ENCODE peak calls at places on chromosomes 5 and 9, in four cellular contexts. N, Y, F and J are unnamed samples.
A peak's percentile ranks its signal among the peaks of the same experiment; 100 is the strongest.

GRCh38 chr5:168798065-168799023 is 219.2 kb upstream of the PANK3 start:
- DNase-seq in F (no peak), Y (no peak), N (no peak), J (no peak)

GRCh38 chr5:9545959-9546851 is at the start of gene SEMA5A:
- DNase-seq in N (peak; percentile 68), Y (peak; percentile 78), F (no peak), J (peak; percentile 94)

GRCh38 chr5:60852940-60853339 is 8.9 kb upstream of the ELOVL7 start:
- DNase-seq in N (no peak), Y (no peak), F (no peak), J (no peak)

GRCh38 chr9:117772960-117773359 is 68.8 kb downstream of the TLR4 start:
- DNase-seq in N (no peak), Y (peak; percentile 31), F (no peak), J (no peak)

GRCh38 chr5:32507738-32508434 is 63.3 kb upstream of the ZFR start:
- DNase-seq in F (no peak), Y (peak; percentile 77), N (no peak), J (no peak)

GRCh38 chr5:147935032-147935431 is 28.7 kb upstream of the C5orf46 start:
- DNase-seq in Y (peak; percentile 63), F (no peak), N (no peak), J (no peak)

GRCh38 chr9:23492126-23493002 is 333.7 kb downstream of the ELAVL2 start:
- DNase-seq in N (no peak), F (no peak), Y (peak; percentile 30), J (no peak)

GRCh38 chr5:118888556-118888955 is 99.8 kb downstream of the DTWD2 start:
- DNase-seq in F (no peak), Y (no peak), N (no peak), J (no peak)

GRCh38 chr5:135033026-135033861 is 784 bp downstream of the PITX1 start:
- DNase-seq in F (no peak), Y (no peak), N (no peak), J (no peak)

GRCh38 chr9:99966720-99967119 is 60.3 kb downstream of the STX17 start:
- DNase-seq in Y (peak; percentile 12), F (no peak), N (no peak), J (no peak)

GRCh38 chr5:175872287-175873089 is 1.1 kb downstream of the CPLX2 start:
- DNase-seq in Y (no peak), N (no peak), F (no peak), J (no peak)

GRCh38 chr9:14627513-14627912 is 65.7 kb downstream of the ZDHHC21 start:
- DNase-seq in F (no peak), N (no peak), Y (no peak), J (no peak)

GRCh38 chr5:179762781-179763176 is 30.2 kb downstream of the MAML1 start:
- DNase-seq in Y (peak; percentile 32), F (no peak), N (no peak), J (no peak)

GRCh38 chr9:115520626-115521025 is 402.7 kb upstream of the TNC start:
- DNase-seq in Y (no peak), F (no peak), N (no peak), J (no peak)